ENCODE peak calls at places on chromosomes 13 and 19, in five cellular contexts. B is HepG2, E is upper lobe of left lung, L is GM12878, F is K562. N is an unnamed sample.

GRCh38 chr19:40576585-40577451 is at the start of gene SHKBP1:
- ATAC-seq in B (peak; percentile 99), E (peak; percentile 99), L (peak; percentile 100), F (peak; percentile 98), N (peak; percentile 100)

GRCh38 chr13:112637017-112637801 is 49.3 kb upstream of the TUBGCP3 start:
- ATAC-seq in B (no peak), E (no peak), L (no peak), F (no peak), N (no peak)

GRCh38 chr13:46665630-46666482 is 112.9 kb downstream of the LRCH1 start:
- ATAC-seq in B (peak; percentile 99), E (no peak), L (peak; percentile 62), F (no peak), N (no peak)

GRCh38 chr19:46052896-46053295 is 12.1 kb upstream of the IGFL4 start:
- ATAC-seq in B (no peak), E (no peak), L (no peak), F (no peak), N (no peak)

GRCh38 chr13:39016789-39017188 is 21.1 kb downstream of the PROSER1 start:
- ATAC-seq in B (peak; percentile 78), E (no peak), L (peak; percentile 86), F (peak; percentile 76), N (no peak)

GRCh38 chr13:40148103-40148502 is 492.6 kb downstream of the COG6 start:
- ATAC-seq in B (no peak), E (no peak), L (peak; percentile 26), F (no peak), N (no peak)

GRCh38 chr19:11268783-11269267 is 6.5 kb upstream of the DOCK6 start:
- ATAC-seq in B (no peak), E (peak; percentile 53), L (no peak), F (peak; percentile 77), N (peak; percentile 88)

GRCh38 chr13:71828564-71828963 is 38.4 kb downstream of the DACH1 start:
- ATAC-seq in B (no peak), E (no peak), L (no peak), F (no peak), N (no peak)

GRCh38 chr19:12783226-12783848 is 7.9 kb upstream of the JUNB start:
- ATAC-seq in B (no peak), E (peak; percentile 0), L (peak; percentile 2), F (no peak), N (no peak)

GRCh38 chr13:27172495-27172842 is 858 bp upstream of the USP12 start:
- ATAC-seq in B (no peak), E (peak; percentile 23), L (peak; percentile 5), F (no peak), N (no peak)

GRCh38 chr19:19342086-19343015 is 21.7 kb downstream of the MAU2 start:
- ATAC-seq in B (peak; percentile 90), E (peak; percentile 74), L (peak; percentile 95), F (peak; percentile 98), N (peak; percentile 42)

GRCh38 chr13:70856706-70857105 is 748.5 kb upstream of the KLHL1 start:
- ATAC-seq in B (no peak), E (no peak), L (no peak), F (no peak), N (no peak)

GRCh38 chr13:113458218-113459065 is 5.2 kb upstream of the ADPRHL1 start:
- ATAC-seq in B (peak; percentile 84), E (no peak), L (no peak), F (peak; percentile 69), N (peak; percentile 31)

GRCh38 chr13:47216176-47216822 is 319.4 kb upstream of the HTR2A start:
- ATAC-seq in B (peak; percentile 61), E (no peak), L (no peak), F (no peak), N (no peak)

GRCh38 chr19:16078311-16078758 is 2.0 kb downstream of the TPM4 start:
- ATAC-seq in B (no peak), E (peak; percentile 23), L (peak; percentile 1), F (no peak), N (no peak)

GRCh38 chr13:50104493-50104892 is 89.2 kb downstream of the KCNRG start:
- ATAC-seq in B (no peak), E (no peak), L (no peak), F (no peak), N (no peak)

GRCh38 chr13:70125693-70126092 is 17.4 kb upstream of the KLHL1 start:
- ATAC-seq in B (no peak), E (no peak), L (no peak), F (no peak), N (no peak)

GRCh38 chr13:30654430-30654829 is 36.7 kb downstream of the USPL1 start:
- ATAC-seq in B (no peak), E (no peak), L (peak; percentile 79), F (peak; percentile 53), N (no peak)

GRCh38 chr19:55460670-55461258 is 678 bp downstream of the ISOC2 start:
- ATAC-seq in B (peak; percentile 66), E (peak; percentile 85), L (peak; percentile 64), F (peak; percentile 79), N (peak; percentile 69)

GRCh38 chr13:36840718-36841250 is 21.8 kb downstream of the RFXAP start:
- ATAC-seq in B (no peak), E (no peak), L (no peak), F (no peak), N (no peak)

GRCh38 chr19:33505168-33505567 is 16.4 kb downstream of the PEPD start:
- ATAC-seq in B (no peak), E (no peak), L (no peak), F (no peak), N (no peak)

GRCh38 chr13:87287721-87288120 is 383.4 kb upstream of the SLITRK5 start:
- ATAC-seq in B (no peak), E (no peak), L (no peak), F (no peak), N (no peak)

GRCh38 chr19:15136234-15136954 is 29.2 kb downstream of the SYDE1 start:
- ATAC-seq in B (no peak), E (no peak), L (no peak), F (no peak), N (no peak)

GRCh38 chr19:2227415-2228156 is 8.5 kb downstream of the PLEKHJ1 start:
- ATAC-seq in B (no peak), E (no peak), L (peak; percentile 75), F (no peak), N (no peak)

GRCh38 chr19:2224754-2225349 is 11.3 kb downstream of the PLEKHJ1 start:
- ATAC-seq in B (no peak), E (no peak), L (no peak), F (no peak), N (no peak)

GRCh38 chr19:2225415-2226050 is 10.6 kb downstream of the PLEKHJ1 start:
- ATAC-seq in B (no peak), E (no peak), L (no peak), F (no peak), N (no peak)

GRCh38 chr19:2226840-2227360 is 9.2 kb downstream of the PLEKHJ1 start:
- ATAC-seq in B (no peak), E (no peak), L (no peak), F (no peak), N (no peak)

DNA sequence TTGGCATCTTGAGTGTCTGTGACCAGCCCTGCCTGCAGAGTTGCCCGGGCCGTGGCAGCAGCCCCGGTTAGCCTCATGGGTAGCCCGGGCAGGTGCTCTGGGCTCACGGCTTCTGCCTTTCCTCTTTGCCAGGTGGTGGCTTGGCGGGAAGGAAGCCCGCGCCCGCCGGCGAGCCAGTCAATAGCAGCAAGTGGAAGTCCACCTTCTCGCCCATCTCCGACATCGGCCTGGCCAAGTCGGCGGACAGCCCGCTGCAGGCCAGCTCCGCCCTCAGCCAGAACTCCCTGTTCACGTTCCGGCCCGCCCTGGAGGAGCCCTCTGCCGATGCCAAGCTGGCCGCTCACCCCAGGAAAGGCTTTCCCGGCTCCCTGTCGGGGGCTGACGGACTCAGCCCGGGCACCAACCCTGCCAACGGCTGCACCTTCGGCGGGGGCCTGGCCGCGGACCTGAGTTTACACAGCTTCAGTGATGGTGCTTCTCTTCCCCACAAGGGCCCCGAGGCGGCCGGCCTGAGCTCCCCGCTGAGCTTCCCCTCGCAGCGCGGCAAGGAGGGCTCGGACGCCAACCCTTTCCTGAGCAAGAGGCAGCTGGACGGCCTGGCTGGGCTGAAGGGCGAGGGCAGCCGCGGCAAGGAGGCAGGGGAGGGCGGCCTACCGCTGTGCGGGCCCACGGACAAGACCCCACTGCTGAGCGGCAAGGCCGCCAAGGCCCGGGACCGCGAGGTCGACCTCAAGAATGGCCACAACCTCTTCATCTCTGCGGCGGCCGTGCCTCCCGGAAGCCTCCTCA is 9.9 kb downstream of the PLEKHJ1 start:
- ATAC-seq in B (no peak), E (no peak), L (no peak), F (no peak), N (no peak)
- TF ChIP-seq EP300 in B (no peak), E (no peak), L (no peak), F (no peak), N (no peak)

DNA sequence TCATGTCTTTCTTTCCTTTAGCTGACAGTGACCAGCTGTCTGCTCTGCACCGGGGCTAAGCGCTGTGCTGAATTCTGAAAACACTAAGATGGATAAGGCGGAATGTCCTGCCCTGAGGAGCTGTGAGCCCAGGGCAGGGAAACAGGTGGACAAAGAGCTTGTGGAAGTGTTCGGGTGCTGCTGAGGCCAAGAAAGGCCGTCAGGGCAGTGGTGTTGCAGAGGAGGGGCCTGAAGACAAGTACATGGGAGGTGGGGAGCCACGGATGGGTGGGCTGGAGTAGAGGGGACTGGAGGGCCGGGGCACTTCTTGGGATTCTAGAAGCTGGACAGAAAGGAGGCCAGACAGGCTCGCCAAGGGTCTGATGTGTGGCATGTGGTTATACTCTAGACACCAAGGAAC is 66.2 kb upstream of the GPR183 start:
- ATAC-seq in B (no peak), E (no peak), L (no peak), F (no peak), N (no peak)
- H3K4me3 ChIP-seq in B (no peak overlapping the region), E (no peak overlapping the region), L (no peak overlapping the region), F (no peak overlapping the region), N (no peak overlapping the region)

DNA sequence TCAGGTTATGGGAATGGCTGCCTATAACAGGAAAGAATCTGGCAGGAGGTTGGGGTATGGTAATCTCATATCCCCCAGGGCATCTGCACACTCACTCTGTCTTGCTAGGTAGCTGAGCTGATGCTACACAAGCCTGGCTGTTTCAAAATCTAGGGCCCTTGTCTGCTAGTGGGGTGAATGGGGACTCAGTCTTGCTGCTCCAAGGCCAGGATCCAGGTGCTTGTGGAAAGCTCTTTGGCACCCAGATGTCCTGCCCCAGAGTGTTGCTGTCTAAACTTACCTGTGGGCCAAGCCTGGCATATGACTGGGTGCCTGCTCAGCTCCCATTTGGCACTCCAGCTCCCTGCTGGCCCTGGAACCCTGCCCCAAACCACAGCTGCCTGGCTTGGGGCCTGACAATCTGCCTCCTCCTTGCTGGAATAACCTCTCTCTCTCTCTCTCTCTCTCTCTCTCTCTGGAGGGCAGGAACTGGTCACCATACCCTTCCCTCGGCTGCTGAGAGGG is 158.1 kb upstream of the TSC22D1 start:
- ATAC-seq in B (no peak), E (no peak), L (no peak), F (no peak), N (no peak)
- TF ChIP-seq POLR2AphosphoS5 in B (no peak), E (no peak), L (no peak), F (no peak), N (no peak)

GRCh38 chr19:6737873-6738725 is 719 bp upstream of the GPR108 start:
- ATAC-seq in B (peak; percentile 60), E (peak; percentile 42), L (peak; percentile 47), F (peak; percentile 47), N (peak; percentile 19)

GRCh38 chr19:6738726-6739389 is 622 bp upstream of the TRIP10 start:
- ATAC-seq in B (no peak), E (peak; percentile 0), L (no peak), F (no peak), N (no peak)

GRCh38 chr19:6736917-6737283 is 480 bp downstream of the GPR108 start:
- ATAC-seq in B (peak; percentile 0), E (no peak), L (peak; percentile 48), F (peak; percentile 44), N (no peak)

GRCh38 chr19:6736169-6736916 is 1.0 kb downstream of the GPR108 start:
- ATAC-seq in B (peak; percentile 47), E (peak; percentile 50), L (peak; percentile 50), F (peak; percentile 56), N (peak; percentile 10)

GRCh38 chr19:6737284-6737872 is at the start of gene GPR108:
- ATAC-seq in B (peak; percentile 72), E (peak; percentile 89), L (peak; percentile 82), F (peak; percentile 84), N (peak; percentile 86)
- TF ChIP-seq EP300 in B (no peak), E (no peak), L (no peak), F (no peak), N (no peak)